ENCODE peak calls at places on chromosomes 16 and 17, in six cellular contexts. X is stimulated activated CD4-positive, alpha-beta T cell treated with anti-CD3 and anti-CD28 coated beads, Interleukin-15, amount 100 ng/mL, for 1 hour; U is left cardiac atrium; T is islet precursor cell; Q is GM12865; C is effector memory CD8-positive, alpha-beta T cell. O is an unnamed sample.

GRCh38 chr16:29915590-29916247 is 10.3 kb downstream of the KCTD13 start:
- DNase-seq in C (no peak), U (no peak), X (no peak), Q (no peak), T (no peak), O (no peak)

GRCh38 chr17:44074231-44074910 is 3.8 kb downstream of the G6PC3 start:
- DNase-seq in Q (no peak), U (no peak), C (no peak), X (no peak), T (no peak), O (no peak)

GRCh38 chr16:2337431-2338296 is 2.9 kb downstream of the ABCA3 start:
- DNase-seq in U (no peak), T (no peak), C (no peak), X (no peak), Q (no peak), O (no peak)

GRCh38 chr17:77025781-77026180 is 115.0 kb upstream of the SEC14L1 start:
- DNase-seq in X (no peak), Q (no peak), T (no peak), U (no peak), C (no peak), O (no peak)

GRCh38 chr16:80656731-80657150 is 115.9 kb downstream of the DYNLRB2 start:
- DNase-seq in U (no peak), Q (peak), C (peak), T (no peak), X (no peak), O (peak)

GRCh38 chr16:80947708-80948615 is 58.7 kb downstream of the CMC2 start:
- DNase-seq in X (no peak), C (no peak), T (no peak), U (no peak), Q (no peak), O (no peak)

GRCh38 chr17:10327640-10328039 is 45.2 kb downstream of the MYH13 start:
- DNase-seq in X (peak), U (peak), C (peak), Q (peak), T (peak), O (peak)

GRCh38 chr16:31875112-31875803 is 1.7 kb downstream of the ZNF267 start:
- DNase-seq in U (no peak), X (no peak), T (no peak), Q (no peak), C (no peak), O (no peak)

GRCh38 chr17:58020401-58020800 is 13.4 kb upstream of the SRSF1 start:
- DNase-seq in U (no peak), Q (no peak), T (no peak), C (no peak), X (no peak), O (no peak)

GRCh38 chr17:49670641-49671040 is 7.3 kb downstream of the SPOP start:
- DNase-seq in C (no peak), X (no peak), U (no peak), Q (no peak), T (no peak), O (no peak)

GRCh38 chr17:12744298-12744697 is 45.0 kb upstream of the ARHGAP44 start:
- DNase-seq in U (peak), X (no peak), Q (no peak), T (peak), C (no peak), O (no peak)

GRCh38 chr16:87739801-87740200 is 26.0 kb downstream of the KLHDC4 start:
- DNase-seq in X (no peak), Q (no peak), U (no peak), T (no peak), C (no peak), O (no peak)

GRCh38 chr16:22264786-22265185 is 32.4 kb upstream of the POLR3E start:
- DNase-seq in X (no peak), C (no peak), Q (no peak), U (no peak), T (peak), O (no peak)

GRCh38 chr16:89089142-89089541 is 4.5 kb upstream of the ACSF3 start:
- DNase-seq in T (no peak), Q (no peak), U (no peak), C (no peak), X (no peak), O (no peak)

GRCh38 chr17:78342438-78343098 is 17.3 kb downstream of the SOCS3 start:
- DNase-seq in X (no peak), Q (no peak), C (no peak), T (peak), U (peak), O (peak)

GRCh38 chr17:42184717-42185496 is at the start of gene HCRT:
- DNase-seq in X (no peak), Q (no peak), T (peak), U (no peak), C (no peak), O (no peak)

GRCh38 chr16:4529085-4530060 is 9.2 kb downstream of the CDIP1 start:
- DNase-seq in C (no peak), X (no peak), U (no peak), Q (peak), T (peak), O (no peak)